ENCODE peak calls at places on chromosomes 4 and X, in four cellular contexts. O is IMR-90, U is H1, F is GM12878. I is an unnamed sample.

GRCh38 chr4:153111426-153112070 is 92.7 kb upstream of the TRIM2 start:
- DNase-seq in O (no peak), U (no peak), F (no peak), I (no peak)

GRCh38 chr4:74793757-74794340 is 474 bp downstream of the BTC start:
- DNase-seq in O (no peak), U (peak; percentile 66), F (no peak), I (no peak)

GRCh38 chrX:150704030-150704613 is 10.9 kb downstream of the MTMR1 start:
- DNase-seq in O (peak; percentile 71), U (no peak), F (no peak), I (no peak)

GRCh38 chr4:37243061-37243460 is 1.5 kb upstream of the NWD2 start:
- DNase-seq in O (no peak), U (no peak), F (no peak), I (no peak)

GRCh38 chr4:151646322-151646721 is 114.5 kb downstream of the GATB start:
- DNase-seq in O (no peak), U (no peak), F (no peak), I (peak; percentile 28)

GRCh38 chr4:36332782-36333131 is 51.3 kb downstream of the DTHD1 start:
- DNase-seq in O (no peak), U (no peak), F (peak; percentile 60), I (no peak)

GRCh38 chr4:189090174-189090814 is 850.4 kb upstream of the FRG1 start:
- DNase-seq in O (peak; percentile 45), U (no peak), F (no peak), I (no peak)

GRCh38 chr4:39698424-39699009 is 581 bp downstream of the UBE2K start:
- DNase-seq in O (no peak), U (no peak), F (no peak), I (peak; percentile 66)

GRCh38 chrX:137194164-137194563 is 160.4 kb upstream of the GPR101 start:
- DNase-seq in O (peak; percentile 21), U (peak; percentile 3), F (peak; percentile 1), I (peak; percentile 5)

GRCh38 chrX:120205816-120206753 is 44.5 kb upstream of the ZBTB33 start:
- DNase-seq in O (no peak), U (no peak), F (no peak), I (no peak)

GRCh38 chr4:138650917-138651564 is 364.5 kb upstream of the NOCT start:
- DNase-seq in O (peak; percentile 89), U (no peak), F (no peak), I (no peak)

GRCh38 chrX:139506318-139506717 is 24.2 kb upstream of the F9 start:
- DNase-seq in O (no peak), U (no peak), F (no peak), I (no peak)

GRCh38 chrX:47587906-47588735 is 5.9 kb downstream of the TIMP1 start:
- DNase-seq in O (no peak), U (no peak), F (no peak), I (no peak)

GRCh38 chrX:91414710-91415109 is 19.9 kb upstream of the PABPC5 start:
- DNase-seq in O (no peak), U (no peak), F (no peak), I (peak; percentile 3)

GRCh38 chrX:1598876-1599790 is 7.7 kb downstream of the AKAP17A start:
- DNase-seq in O (no peak), U (no peak), F (no peak), I (no peak)

GRCh38 chr4:83334425-83335241 is at the start of gene HPSE:
- DNase-seq in O (peak; percentile 21), U (peak; percentile 51), F (no peak), I (peak; percentile 48)

GRCh38 chrX:129520151-129520550 is 3.1 kb downstream of the SMARCA1 start:
- DNase-seq in O (no peak), U (no peak), F (no peak), I (no peak)

GRCh38 chr4:120557372-120557771 is 365.2 kb downstream of the PRDM5 start:
- DNase-seq in O (peak; percentile 2), U (no peak), F (no peak), I (no peak)

DNA sequence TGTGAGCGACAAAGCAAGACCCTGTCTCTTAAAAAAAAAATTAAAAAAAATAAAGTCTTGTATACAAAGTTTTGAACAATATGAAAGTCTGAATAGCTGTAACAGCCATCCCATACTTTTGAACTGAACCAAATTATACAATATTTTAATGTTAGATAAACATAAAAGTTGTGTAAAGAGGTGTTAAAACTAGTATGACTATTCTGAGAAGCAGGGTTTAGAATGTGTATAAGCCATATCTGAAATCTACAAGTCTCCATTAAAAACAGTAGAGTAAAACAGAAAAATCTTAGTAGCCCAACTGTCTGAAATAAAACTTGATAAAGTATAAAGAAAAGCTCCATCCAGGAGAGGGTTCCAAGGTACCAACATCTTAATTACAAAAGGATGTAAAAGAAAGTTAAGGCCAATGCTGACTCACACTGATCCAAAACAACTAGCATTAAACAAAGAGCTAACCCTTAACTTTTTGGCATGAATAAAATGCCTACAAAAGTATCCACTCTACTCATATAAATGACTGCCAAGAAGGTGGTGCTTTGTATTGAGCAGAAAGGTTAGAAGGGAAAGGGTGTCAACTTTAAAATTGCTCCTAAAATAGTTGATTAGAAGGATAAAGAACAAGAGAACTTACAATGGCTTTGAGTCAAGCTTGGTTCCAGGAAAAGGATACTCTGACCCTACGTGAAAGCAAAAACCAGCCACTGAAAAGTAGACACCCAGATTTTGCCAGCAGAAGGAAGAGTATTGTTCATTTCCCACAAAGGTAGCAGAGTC is 18.5 kb downstream of the CNOT6L start:
- DNase-seq in O (peak; percentile 44), U (no peak), F (no peak), I (no peak)
- TF ChIP-seq CHD1 in O (no peak), U (no peak), F (no peak), I (no peak)

GRCh38 chrX:10101269-10101668 is 55.5 kb upstream of the CLCN4 start:
- DNase-seq in O (peak; percentile 40), U (no peak), F (no peak), I (no peak)

GRCh38 chrX:10095698-10096432 is 60.9 kb upstream of the CLCN4 start:
- DNase-seq in O (no peak), U (no peak), F (no peak), I (no peak)

GRCh38 chrX:10102046-10102704 is 54.6 kb upstream of the CLCN4 start:
- DNase-seq in O (no peak), U (no peak), F (no peak), I (no peak)

GRCh38 chrX:10098235-10098819 is 58.4 kb upstream of the CLCN4 start:
- DNase-seq in O (no peak), U (no peak), F (peak; percentile 51), I (no peak)

DNA sequence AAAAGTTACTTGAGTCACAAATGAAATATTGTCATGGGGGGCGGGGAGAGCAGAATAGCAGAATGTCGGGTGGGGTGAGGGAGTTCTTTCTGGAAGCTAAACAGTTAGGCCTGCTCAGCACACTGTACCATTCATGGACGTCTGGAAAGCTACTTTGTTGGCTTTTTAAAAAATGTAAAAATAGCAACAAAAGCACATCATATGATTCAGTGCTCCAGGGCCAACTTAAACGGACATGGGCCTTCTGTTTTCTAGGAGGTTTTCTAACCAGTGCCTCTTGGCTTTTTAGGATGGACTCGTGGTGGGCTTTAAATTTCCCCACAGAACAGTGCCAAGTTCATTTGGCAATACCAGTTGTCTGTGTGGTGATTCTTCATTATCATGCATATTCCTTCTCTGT is 57.4 kb upstream of the CLCN4 start:
- DNase-seq in O (no peak), U (no peak), F (no peak), I (no peak)
- H3K9ac ChIP-seq in O (no peak overlapping the region), U (no peak overlapping the region), F (no peak overlapping the region), I (no peak overlapping the region)

DNA sequence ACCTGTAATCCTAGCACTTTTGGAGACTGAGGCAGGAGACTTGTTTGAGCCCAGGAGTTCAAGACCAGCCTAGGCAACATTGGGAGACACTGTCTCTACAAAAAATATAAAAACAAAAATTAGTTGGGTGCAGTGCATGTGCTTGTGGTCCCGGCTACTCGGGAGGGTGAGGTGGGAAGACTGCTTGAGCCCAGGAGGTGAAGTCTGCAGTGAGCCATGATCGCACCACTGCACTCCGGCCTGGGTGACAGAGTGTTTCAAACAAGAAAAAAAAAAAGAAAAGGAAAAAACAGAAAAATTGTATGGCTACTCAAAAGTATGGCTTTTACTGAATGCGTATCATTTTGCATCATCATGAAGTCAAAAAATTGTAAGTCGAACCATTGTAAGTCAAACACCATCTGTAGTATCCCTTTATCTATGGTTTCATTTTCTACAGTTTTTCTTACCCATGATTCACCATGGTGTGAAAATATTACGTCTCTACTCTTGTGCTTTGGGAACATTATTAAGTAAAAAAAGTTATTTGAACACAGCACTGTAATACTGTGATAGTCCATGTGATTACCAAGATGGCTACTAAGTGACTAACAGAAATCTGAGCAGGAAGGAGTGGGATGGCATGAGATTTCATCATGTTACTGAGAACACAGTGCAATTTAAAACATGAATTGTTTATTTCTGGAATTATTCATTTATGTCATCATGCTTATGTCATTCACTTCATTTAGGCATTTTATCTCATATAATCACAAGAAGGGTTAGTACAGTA is 26.5 kb upstream of the MANBA start:
- DNase-seq in O (peak; percentile 92), U (no peak), F (no peak), I (no peak)
- TF ChIP-seq CHD1 in O (no peak), U (no peak), F (no peak), I (no peak)

GRCh38 chr4:156497486-156497885 is 474.1 kb downstream of the PDGFC start:
- DNase-seq in O (no peak), U (no peak), F (no peak), I (no peak)

GRCh38 chr4:156496797-156497196 is 474.8 kb downstream of the PDGFC start:
- DNase-seq in O (peak; percentile 55), U (no peak), F (no peak), I (no peak)

GRCh38 chr4:156495109-156495508 is 476.5 kb downstream of the PDGFC start:
- DNase-seq in O (no peak), U (no peak), F (no peak), I (no peak)

GRCh38 chr4:156493858-156494257 is 477.7 kb downstream of the PDGFC start:
- DNase-seq in O (peak; percentile 16), U (no peak), F (no peak), I (no peak)

GRCh38 chr4:156495836-156496235 is 475.8 kb downstream of the PDGFC start:
- DNase-seq in O (no peak), U (no peak), F (no peak), I (no peak)
- H3K9ac ChIP-seq in O (no peak overlapping the region), U (no peak overlapping the region), F (no peak overlapping the region), I (no peak overlapping the region)

DNA sequence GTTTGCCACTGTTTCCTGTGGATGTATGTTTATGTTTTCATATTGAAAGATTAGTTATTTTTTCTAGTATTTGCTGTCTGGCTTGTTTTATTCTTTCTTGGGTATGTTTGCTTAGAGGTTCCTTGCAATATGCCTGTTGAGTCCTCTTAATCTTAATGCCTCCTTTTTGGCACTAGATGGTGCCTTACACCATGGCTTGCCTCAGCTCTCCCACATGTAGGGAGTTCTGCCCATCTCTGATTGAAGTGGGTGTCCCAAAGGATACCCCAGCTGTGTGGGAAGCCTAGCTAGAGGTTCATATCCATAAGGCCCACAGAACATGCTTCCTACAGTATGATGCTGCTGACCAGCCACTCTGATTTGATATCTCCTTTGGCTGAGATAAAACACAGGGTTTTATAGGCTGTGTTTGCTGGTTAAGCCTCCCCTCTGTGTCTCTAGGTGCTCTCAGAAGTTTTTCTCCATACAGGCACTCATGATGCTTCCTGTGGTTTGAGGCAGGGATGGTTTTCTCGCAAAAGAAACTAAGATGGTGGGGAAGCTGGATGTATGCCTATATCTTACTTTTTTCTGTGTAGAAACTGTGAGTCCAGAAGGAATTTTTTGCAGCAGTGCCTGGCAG is 162.4 kb downstream of the ASB9 start:
- DNase-seq in O (no peak), U (no peak), F (no peak), I (no peak)
- TF ChIP-seq CHD1 in O (no peak), U (no peak), F (no peak), I (no peak)

GRCh38 chrX:16950423-16950822 is 4.0 kb downstream of the REPS2 start:
- DNase-seq in O (no peak), U (no peak), F (no peak), I (no peak)
- H3K9ac ChIP-seq in O (no peak overlapping the region), U (no peak overlapping the region), F (no peak overlapping the region), I (no peak overlapping the region)

GRCh38 chrX:81390244-81390643 is 188.3 kb downstream of the SH3BGRL start:
- DNase-seq in O (no peak), U (no peak), F (peak; percentile 1), I (no peak)
- TF ChIP-seq CHD1 in O (no peak), U (no peak), F (no peak), I (no peak)